ENCODE peak calls at places on chromosomes 1 and 21, in four cellular contexts. One of them, this sample, is unnamed.
A peak's percentile ranks its signal among the peaks of the same experiment; 100 is the strongest.

GRCh38 chr21:43639470-43640178 is 19.7 kb downstream of the HSF2BP start:
- DNase-seq in IMR-90: peak; percentile 88
- DNase-seq in endothelial cell of umbilical vein: no peak
- DNase-seq in K562: no peak
- DNase-seq in this sample: peak; percentile 35

GRCh38 chr1:63732666-63733065 is 41.2 kb upstream of the ROR1 start:
- DNase-seq in endothelial cell of umbilical vein: peak; percentile 42
- DNase-seq in IMR-90: peak; percentile 44
- DNase-seq in K562: no peak
- DNase-seq in this sample: no peak

GRCh38 chr1:212498243-212498642 is 65.5 kb downstream of the NENF start:
- DNase-seq in K562: no peak
- DNase-seq in endothelial cell of umbilical vein: no peak
- DNase-seq in IMR-90: peak; percentile 96
- DNase-seq in this sample: no peak

GRCh38 chr1:159817276-159818041 is 9.2 kb upstream of the SLAMF8 start:
- DNase-seq in endothelial cell of umbilical vein: peak; percentile 34
- DNase-seq in IMR-90: no peak
- DNase-seq in K562: peak; percentile 22
- DNase-seq in this sample: no peak

GRCh38 chr1:31153423-31153822 is 86.3 kb downstream of the NKAIN1 start:
- DNase-seq in K562: no peak
- DNase-seq in endothelial cell of umbilical vein: no peak
- DNase-seq in IMR-90: no peak
- DNase-seq in this sample: no peak

GRCh38 chr1:6154525-6155319 is 25.4 kb downstream of the CHD5 start:
- DNase-seq in endothelial cell of umbilical vein: no peak
- DNase-seq in IMR-90: no peak
- DNase-seq in K562: no peak
- DNase-seq in this sample: no peak

GRCh38 chr1:198203434-198203833 is 46.6 kb downstream of the NEK7 start:
- DNase-seq in K562: no peak
- DNase-seq in IMR-90: peak; percentile 61
- DNase-seq in endothelial cell of umbilical vein: no peak
- DNase-seq in this sample: no peak

GRCh38 chr1:110319332-110320167 is 19.6 kb upstream of the RBM15 start:
- DNase-seq in K562: no peak
- DNase-seq in endothelial cell of umbilical vein: no peak
- DNase-seq in IMR-90: no peak
- DNase-seq in this sample: no peak

GRCh38 chr1:1170215-1170890 is 3.3 kb upstream of the TTLL10 start:
- DNase-seq in K562: no peak
- DNase-seq in IMR-90: no peak
- DNase-seq in endothelial cell of umbilical vein: no peak
- DNase-seq in this sample: no peak

GRCh38 chr1:21517161-21517589 is 8.0 kb downstream of the ALPL start:
- DNase-seq in K562: no peak
- DNase-seq in IMR-90: no peak
- DNase-seq in endothelial cell of umbilical vein: no peak
- DNase-seq in this sample: no peak

GRCh38 chr1:37315236-37315870 is 159.0 kb upstream of the ZC3H12A start:
- DNase-seq in K562: no peak
- DNase-seq in IMR-90: no peak
- DNase-seq in endothelial cell of umbilical vein: no peak
- DNase-seq in this sample: no peak

GRCh38 chr21:45146801-45147200 is 72.4 kb downstream of the ADARB1 start:
- DNase-seq in IMR-90: no peak
- DNase-seq in K562: no peak
- DNase-seq in endothelial cell of umbilical vein: no peak
- DNase-seq in this sample: no peak

GRCh38 chr1:42334240-42335049 is 590 bp downstream of the FOXJ3 start:
- DNase-seq in IMR-90: peak; percentile 43
- DNase-seq in K562: peak; percentile 77
- DNase-seq in endothelial cell of umbilical vein: peak; percentile 77
- DNase-seq in this sample: no peak

GRCh38 chr1:245353915-245354775 is 199.4 kb downstream of the KIF26B start:
- DNase-seq in K562: no peak
- DNase-seq in endothelial cell of umbilical vein: no peak
- DNase-seq in IMR-90: no peak
- DNase-seq in this sample: no peak

GRCh38 chr1:6027591-6027990 is 18.1 kb upstream of the KCNAB2 start:
- DNase-seq in endothelial cell of umbilical vein: no peak
- DNase-seq in IMR-90: no peak
- DNase-seq in K562: no peak
- DNase-seq in this sample: no peak

GRCh38 chr1:160373696-160374095 is 6.8 kb downstream of the NHLH1 start:
- DNase-seq in endothelial cell of umbilical vein: no peak
- DNase-seq in K562: no peak
- DNase-seq in IMR-90: peak; percentile 11
- DNase-seq in this sample: no peak

GRCh38 chr1:175481126-175482071 is 262.0 kb downstream of the TNR start:
- DNase-seq in IMR-90: peak; percentile 16
- DNase-seq in endothelial cell of umbilical vein: peak; percentile 59
- DNase-seq in K562: peak; percentile 32
- DNase-seq in this sample: no peak

GRCh38 chr21:42039470-42039901 is 29.3 kb upstream of the ZBTB21 start:
- DNase-seq in K562: no peak
- DNase-seq in IMR-90: peak; percentile 85
- DNase-seq in endothelial cell of umbilical vein: no peak
- DNase-seq in this sample: no peak

GRCh38 chr1:69947837-69948236 is 257.5 kb downstream of the LRRC40 start:
- DNase-seq in endothelial cell of umbilical vein: no peak
- DNase-seq in K562: no peak
- DNase-seq in IMR-90: no peak
- DNase-seq in this sample: no peak

GRCh38 chr1:9084883-9085282 is 15.4 kb upstream of the SLC2A5 start:
- DNase-seq in IMR-90: no peak
- DNase-seq in K562: no peak
- DNase-seq in endothelial cell of umbilical vein: no peak
- DNase-seq in this sample: no peak

GRCh38 chr1:185479781-185480180 is 162.7 kb upstream of the IVNS1ABP start:
- DNase-seq in endothelial cell of umbilical vein: no peak
- DNase-seq in IMR-90: no peak
- DNase-seq in K562: no peak
- DNase-seq in this sample: no peak

GRCh38 chr1:212754193-212754592 is 37.4 kb downstream of the NSL1 start:
- DNase-seq in IMR-90: no peak
- DNase-seq in endothelial cell of umbilical vein: no peak
- DNase-seq in K562: no peak
- DNase-seq in this sample: no peak

GRCh38 chr1:226989081-226989747 is 49.1 kb downstream of the COQ8A start:
- DNase-seq in endothelial cell of umbilical vein: no peak
- DNase-seq in IMR-90: no peak
- DNase-seq in K562: no peak
- DNase-seq in this sample: no peak

GRCh38 chr1:44542415-44543063 is 131.7 kb downstream of the TMEM53 start:
- DNase-seq in IMR-90: no peak
- DNase-seq in endothelial cell of umbilical vein: no peak
- DNase-seq in K562: no peak
- DNase-seq in this sample: no peak

GRCh38 chr1:44543064-44543815 is 131.0 kb downstream of the TMEM53 start:
- DNase-seq in endothelial cell of umbilical vein: no peak
- DNase-seq in K562: no peak
- DNase-seq in IMR-90: no peak
- DNase-seq in this sample: no peak

GRCh38 chr1:44544960-44545359 is 129.3 kb downstream of the TMEM53 start:
- DNase-seq in K562: no peak
- DNase-seq in IMR-90: no peak
- DNase-seq in endothelial cell of umbilical vein: no peak
- DNase-seq in this sample: no peak

GRCh38 chr1:44545961-44546360 is 128.3 kb downstream of the TMEM53 start:
- DNase-seq in endothelial cell of umbilical vein: no peak
- DNase-seq in K562: no peak
- DNase-seq in IMR-90: no peak
- DNase-seq in this sample: no peak

GRCh38 chr1:44543816-44544185 is 130.5 kb downstream of the TMEM53 start:
- DNase-seq in K562: no peak
- DNase-seq in IMR-90: no peak
- DNase-seq in endothelial cell of umbilical vein: no peak
- DNase-seq in this sample: no peak
- H3K9me1 ChIP-seq in K562: no peaks in the 10 kb centered on the region
- H3K9me1 ChIP-seq in IMR-90: no peaks in the 10 kb centered on the region
- H3K9me1 ChIP-seq in endothelial cell of umbilical vein: no peaks in the 10 kb centered on the region
- H3K9me1 ChIP-seq in this sample: no peaks in the 10 kb centered on the region

DNA sequence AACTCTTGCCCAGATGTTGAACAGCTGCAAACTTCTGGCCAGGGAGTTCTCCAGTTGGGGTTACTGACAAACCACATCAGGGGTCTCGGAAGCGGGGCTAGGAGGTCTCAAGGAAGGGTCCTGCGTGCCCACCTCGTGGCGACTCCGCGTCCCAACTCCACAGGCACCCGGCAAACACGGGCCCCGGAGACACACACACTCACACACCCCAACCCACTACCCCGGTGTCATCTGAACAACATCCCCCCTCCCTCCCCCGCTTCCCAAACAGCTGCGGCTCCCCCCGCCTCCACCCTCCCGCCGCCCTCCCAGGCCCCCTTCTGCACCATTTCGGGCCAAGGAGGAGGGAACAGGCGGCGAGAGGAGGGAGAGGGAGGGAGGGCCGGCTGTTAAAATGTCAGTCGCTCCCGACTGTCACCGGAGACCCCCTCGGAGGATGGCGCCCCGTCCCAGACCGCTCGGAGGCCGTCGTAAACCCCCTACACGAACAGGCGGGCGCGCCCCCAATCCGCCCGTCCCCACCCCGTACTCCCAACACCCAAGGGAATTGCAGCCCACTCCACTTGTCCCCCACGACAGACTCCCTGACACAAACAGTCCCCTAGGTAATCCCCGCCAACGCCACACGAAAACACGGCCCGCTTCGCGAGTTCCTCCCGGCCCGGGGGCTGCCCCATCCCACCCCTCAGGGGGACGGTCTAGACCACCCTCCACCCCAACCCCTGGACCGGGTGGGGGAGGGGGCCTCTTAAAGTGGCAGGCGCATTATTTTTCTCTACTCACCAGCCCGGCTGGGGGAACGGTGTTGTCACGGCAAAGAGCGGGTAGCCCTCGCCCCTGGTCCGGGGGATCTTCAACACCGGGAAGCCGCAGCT is 635 bp downstream of the MEF2D start:
- DNase-seq in IMR-90: peak; percentile 46
- DNase-seq in endothelial cell of umbilical vein: peak; percentile 48
- DNase-seq in K562: no peak
- DNase-seq in this sample: no peak
- H2AFZ ChIP-seq in IMR-90: peak overlapping the region; percentile 79
- H2AFZ ChIP-seq in endothelial cell of umbilical vein: no peak overlapping the region
- H2AFZ ChIP-seq in K562: peak overlapping the region; percentile 32
- H2AFZ ChIP-seq in this sample: no peak overlapping the region

GRCh38 chr21:28516996-28517592 is 475.6 kb downstream of the LTN1 start:
- DNase-seq in endothelial cell of umbilical vein: peak; percentile 32
- DNase-seq in K562: peak; percentile 11
- DNase-seq in IMR-90: no peak
- DNase-seq in this sample: no peak

GRCh38 chr21:28513450-28513849 is 479.2 kb downstream of the LTN1 start:
- DNase-seq in IMR-90: peak; percentile 23
- DNase-seq in endothelial cell of umbilical vein: no peak
- DNase-seq in K562: no peak
- DNase-seq in this sample: no peak

GRCh38 chr21:28518620-28519019 is 474.1 kb downstream of the LTN1 start:
- DNase-seq in endothelial cell of umbilical vein: peak; percentile 79
- DNase-seq in K562: no peak
- DNase-seq in IMR-90: peak; percentile 35
- DNase-seq in this sample: no peak

GRCh38 chr21:28516011-28516410 is 476.7 kb downstream of the LTN1 start:
- DNase-seq in endothelial cell of umbilical vein: no peak
- DNase-seq in K562: no peak
- DNase-seq in IMR-90: no peak
- DNase-seq in this sample: no peak
- H3K9me1 ChIP-seq in endothelial cell of umbilical vein: no peaks in the 10 kb centered on the region
- H3K9me1 ChIP-seq in K562: no peaks in the 10 kb centered on the region
- H3K9me1 ChIP-seq in IMR-90: no peaks in the 10 kb centered on the region
- H3K9me1 ChIP-seq in this sample: no peaks in the 10 kb centered on the region

DNA sequence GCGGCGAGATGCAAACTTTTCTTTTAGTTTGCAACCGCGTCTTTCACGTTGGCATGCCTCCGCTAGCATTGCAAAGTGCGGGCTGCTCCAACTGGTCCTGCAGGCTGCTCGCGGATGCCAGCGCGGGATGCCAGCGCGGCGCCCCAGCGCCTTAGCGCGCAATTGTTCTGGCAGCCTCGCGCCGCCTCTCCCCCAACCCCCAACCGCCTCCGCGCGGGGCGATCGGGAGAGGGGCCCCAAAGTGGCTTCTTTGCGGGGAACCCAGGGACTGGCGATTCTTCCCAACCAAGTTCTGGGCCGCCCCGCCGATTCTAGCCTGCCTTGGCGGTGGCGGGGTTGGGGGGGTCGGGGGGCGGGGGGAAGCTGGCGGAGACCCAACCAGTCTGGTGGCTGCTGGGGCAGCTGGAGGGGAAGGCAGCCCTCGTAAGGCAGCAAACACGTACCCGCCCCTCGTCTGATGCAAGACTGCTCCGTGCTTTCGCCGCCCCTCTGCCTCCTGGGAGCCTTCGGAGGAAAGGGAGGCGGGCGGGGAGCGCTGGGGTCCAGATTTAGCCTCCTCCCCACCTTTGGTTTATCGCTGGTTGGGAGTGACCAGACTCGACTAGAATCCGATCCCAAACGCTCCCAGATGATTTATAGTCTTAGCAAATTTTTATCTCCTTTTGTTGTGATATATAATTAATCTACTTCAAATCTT is 756 bp downstream of the PHGDH start:
- DNase-seq in IMR-90: peak; percentile 95
- DNase-seq in endothelial cell of umbilical vein: peak; percentile 69
- DNase-seq in K562: peak; percentile 67
- DNase-seq in this sample: no peak
- H2AFZ ChIP-seq in IMR-90: peak overlapping the region; percentile 91
- H2AFZ ChIP-seq in endothelial cell of umbilical vein: peak overlapping the region; percentile 78
- H2AFZ ChIP-seq in K562: peak overlapping the region; percentile 85
- H2AFZ ChIP-seq in this sample: peak overlapping the region; percentile 72

GRCh38 chr1:154757149-154757548 is 112.9 kb downstream of the KCNN3 start:
- DNase-seq in IMR-90: no peak
- DNase-seq in K562: no peak
- DNase-seq in endothelial cell of umbilical vein: no peak
- DNase-seq in this sample: no peak

GRCh38 chr1:154759196-154759595 is 110.9 kb downstream of the KCNN3 start:
- DNase-seq in IMR-90: no peak
- DNase-seq in K562: no peak
- DNase-seq in endothelial cell of umbilical vein: no peak
- DNase-seq in this sample: no peak

GRCh38 chr1:154760469-154760933 is 109.6 kb downstream of the KCNN3 start:
- DNase-seq in endothelial cell of umbilical vein: peak; percentile 19
- DNase-seq in K562: peak; percentile 82
- DNase-seq in IMR-90: no peak
- DNase-seq in this sample: no peak

GRCh38 chr1:154759793-154760192 is 110.3 kb downstream of the KCNN3 start:
- DNase-seq in IMR-90: no peak
- DNase-seq in endothelial cell of umbilical vein: no peak
- DNase-seq in K562: no peak
- DNase-seq in this sample: no peak

GRCh38 chr1:154758346-154758745 is 111.7 kb downstream of the KCNN3 start:
- DNase-seq in K562: no peak
- DNase-seq in endothelial cell of umbilical vein: no peak
- DNase-seq in IMR-90: no peak
- DNase-seq in this sample: no peak
- H3K9me1 ChIP-seq in K562: no peaks in the 10 kb centered on the region
- H3K9me1 ChIP-seq in endothelial cell of umbilical vein: no peaks in the 10 kb centered on the region
- H3K9me1 ChIP-seq in IMR-90: no peaks in the 10 kb centered on the region
- H3K9me1 ChIP-seq in this sample: no peaks in the 10 kb centered on the region

This sample was measured in keratinocyte.